ENCODE peak calls at places on chromosome 15, in ten cellular contexts. F is endodermal cell; C is PC-9; H is uterus; V is lung; J is neuronal stem cell; K is CD4-positive, alpha-beta memory T cell; S is CD4-positive, alpha-beta T cell; L is body of pancreas; G is endothelial cell of umbilical vein. W is an unnamed sample. For H3K9me3, the result is how much of the 10 kb centered on the place peaks cover.

GRCh38 chr15:75966073-75966472 is 46.2 kb downstream of the NRG4 start:
- DNase-seq in F (no peak), C (no peak), H (no peak), V (no peak), J (no peak), K (no peak), S (no peak), L (no peak), G (no peak), W (no peak)

GRCh38 chr15:36161781-36162212 is 417.6 kb upstream of the CDIN1 start:
- DNase-seq in F (peak), C (peak), H (no peak), V (no peak), J (peak), K (no peak), S (no peak), L (peak), G (no peak), W (no peak)

GRCh38 chr15:81642451-81642990 is 268.5 kb upstream of the TMC3 start:
- DNase-seq in F (no peak), C (no peak), H (no peak), V (no peak), J (no peak), K (no peak), S (no peak), L (no peak), G (no peak), W (no peak)

GRCh38 chr15:101156509-101157159 is 95.2 kb downstream of the CHSY1 start:
- DNase-seq in F (no peak), C (no peak), H (no peak), V (no peak), J (no peak), K (no peak), S (no peak), L (no peak), G (no peak), W (no peak)

GRCh38 chr15:92393287-92393993 is at the start of gene ST8SIA2:
- DNase-seq in F (peak), C (no peak), H (no peak), V (no peak), J (peak), K (no peak), S (no peak), L (no peak), G (peak), W (no peak)

GRCh38 chr15:64386291-64386690 is 1.3 kb upstream of the TRIP4 start:
- DNase-seq in F (no peak), C (no peak), H (no peak), V (no peak), J (no peak), K (no peak), S (no peak), L (no peak), G (no peak), W (no peak)

GRCh38 chr15:90883971-90884718 is at the start of gene FES:
- DNase-seq in F (peak), C (no peak), H (peak), V (peak), J (peak), K (no peak), S (no peak), L (peak), G (peak), W (no peak)

GRCh38 chr15:62432702-62433398 is 267.8 kb upstream of the C2CD4B start:
- DNase-seq in F (no peak), C (no peak), H (no peak), V (no peak), J (no peak), K (no peak), S (no peak), L (no peak), G (no peak), W (peak)

GRCh38 chr15:39934415-39935044 is 615 bp downstream of the EIF2AK4 start:
- DNase-seq in F (no peak), C (peak), H (no peak), V (no peak), J (peak), K (no peak), S (no peak), L (no peak), G (peak), W (no peak)

GRCh38 chr15:23411841-23412240 is 35.2 kb downstream of the GOLGA6L2 start:
- DNase-seq in F (no peak), C (no peak), H (no peak), V (no peak), J (no peak), K (no peak), S (no peak), L (no peak), G (no peak), W (no peak)

GRCh38 chr15:67035886-67036285 is 29.5 kb upstream of the SMAD3 start:
- DNase-seq in F (no peak), C (no peak), H (no peak), V (no peak), J (no peak), K (no peak), S (no peak), L (no peak), G (no peak), W (no peak)

GRCh38 chr15:24746094-24746493 is 70.5 kb downstream of the NPAP1 start:
- DNase-seq in F (no peak), C (no peak), H (no peak), V (no peak), J (no peak), K (no peak), S (no peak), L (no peak), G (no peak), W (no peak)
- H3K9me3 ChIP-seq in F (half or more), C (under half), H (under half), V (under half), J (under half), K (under half), S (under half), L (under half), G (under half), W (under half)

GRCh38 chr15:20357139-20358065 is 184.2 kb downstream of the GOLGA6L6 start:
- DNase-seq in F (no peak), C (no peak), H (no peak), V (no peak), J (no peak), K (no peak), S (no peak), L (no peak), G (no peak), W (no peak)

GRCh38 chr15:20358781-20359414 is 182.7 kb downstream of the GOLGA6L6 start:
- DNase-seq in F (no peak), C (no peak), H (no peak), V (no peak), J (no peak), K (no peak), S (no peak), L (no peak), G (no peak), W (no peak)

GRCh38 chr15:20358066-20358780 is 183.4 kb downstream of the GOLGA6L6 start:
- DNase-seq in F (no peak), C (no peak), H (no peak), V (no peak), J (no peak), K (no peak), S (no peak), L (no peak), G (no peak), W (no peak)

GRCh38 chr15:20355256-20355868 is 186.2 kb downstream of the GOLGA6L6 start:
- DNase-seq in F (no peak), C (no peak), H (no peak), V (no peak), J (no peak), K (no peak), S (no peak), L (no peak), G (no peak), W (no peak)

GRCh38 chr15:20356444-20357138 is 185.0 kb downstream of the GOLGA6L6 start:
- DNase-seq in F (peak), C (peak), H (peak), V (peak), J (peak), K (peak), S (peak), L (no peak), G (no peak), W (no peak)
- H3K9me3 ChIP-seq in F (half or more), C (under half), H (under half), V (under half), J (under half), K (under half), S (under half), L (under half), G (under half), W (under half)

DNA sequence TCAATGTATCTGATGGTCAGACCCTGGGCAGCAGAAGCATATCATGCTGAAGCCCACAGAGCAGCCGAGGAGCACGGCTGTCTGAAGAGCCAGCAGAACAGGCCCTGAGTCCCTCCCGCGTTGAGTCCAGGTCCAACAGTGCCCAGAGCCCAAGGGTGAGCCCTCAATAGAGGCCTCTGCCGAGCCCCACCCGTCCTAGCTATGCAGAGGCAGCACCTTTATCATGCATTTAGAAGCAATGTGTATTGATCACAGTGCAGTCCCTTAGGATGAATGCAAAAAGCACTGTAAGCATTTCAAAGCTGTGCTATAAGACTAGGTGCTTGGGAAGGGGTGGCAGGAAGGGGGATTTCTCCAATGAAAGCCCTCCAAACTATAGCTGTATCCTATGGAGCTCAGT is 208.5 kb downstream of the GABRB3 start:
- DNase-seq in F (no peak), C (no peak), H (no peak), V (no peak), J (no peak), K (no peak), S (no peak), L (no peak), G (no peak), W (no peak)
- H3K9me3 ChIP-seq in F (under half), C (under half), H (under half), V (under half), J (under half), K (under half), S (under half), L (under half), G (under half), W (under half)

GRCh38 chr15:25055356-25056068 is 100.7 kb downstream of the SNRPN start:
- DNase-seq in F (peak), C (no peak), H (peak), V (peak), J (no peak), K (no peak), S (no peak), L (no peak), G (no peak), W (no peak)

GRCh38 chr15:25059698-25060471 is 105.1 kb downstream of the SNRPN start:
- DNase-seq in F (peak), C (no peak), H (peak), V (no peak), J (no peak), K (no peak), S (no peak), L (no peak), G (no peak), W (no peak)

GRCh38 chr15:25056484-25057429 is 102.0 kb downstream of the SNRPN start:
- DNase-seq in F (peak), C (no peak), H (peak), V (no peak), J (no peak), K (no peak), S (no peak), L (no peak), G (no peak), W (no peak)

GRCh38 chr15:25058080-25058785 is 103.4 kb downstream of the SNRPN start:
- DNase-seq in F (peak), C (no peak), H (peak), V (no peak), J (no peak), K (no peak), S (no peak), L (no peak), G (no peak), W (no peak)

DNA sequence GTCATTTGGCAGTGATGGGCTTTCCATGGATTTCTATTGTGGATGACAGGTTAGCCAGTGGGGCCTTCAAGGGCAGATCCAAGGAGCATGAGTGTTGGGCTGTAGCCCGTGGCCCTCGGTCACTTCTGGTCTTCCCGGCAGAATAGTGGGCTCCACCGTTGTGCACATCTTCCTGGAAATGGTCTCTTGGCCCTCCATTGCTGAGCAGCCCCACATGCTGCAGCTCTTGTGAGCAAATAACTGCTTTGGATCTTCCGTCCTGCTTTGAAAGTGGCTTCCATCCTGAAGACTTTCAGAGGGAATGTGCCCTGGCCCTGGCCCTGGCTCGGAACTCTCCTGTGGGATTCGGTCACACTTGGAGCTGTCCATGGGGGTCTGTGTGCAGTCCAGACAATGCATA is 102.8 kb downstream of the SNRPN start:
- DNase-seq in F (peak), C (no peak), H (peak), V (no peak), J (no peak), K (no peak), S (no peak), L (no peak), G (no peak), W (no peak)
- H3K9me3 ChIP-seq in F (half or more), C (under half), H (under half), V (under half), J (half or more), K (under half), S (half or more), L (half or more), G (half or more), W (half or more)